ENCODE peak calls at places on chromosomes 3 and 15, in nine cellular contexts. V is endodermal cell; P is activated naive CD8-positive, alpha-beta T cell treated with anti-CD3 and anti-CD28 coated beads, Interleukin-2, amount 10 ng/mL, durations not matched to agents 7 days and 5 days; J is breast epithelium; D is naive thymus-derived CD8-positive, alpha-beta T cell; E is nephron progenitor cell; U is GM10248; W is activated naive CD4-positive, alpha-beta T cell treated with anti-CD3 and anti-CD28 coated beads, Interleukin-2, amount 10 ng/mL, durations not matched to agents 7 days and 5 days; O is endothelial cell of umbilical vein. Q is an unnamed sample.

GRCh38 chr3:151328298-151329036 is 882 bp downstream of the P2RY13 start:
- DNase-seq in V (no peak), P (peak), J (no peak), D (no peak), E (no peak), U (no peak), W (peak), O (no peak), Q (no peak)

GRCh38 chr3:44120721-44121582 is 120.7 kb upstream of the TOPAZ1 start:
- DNase-seq in V (peak), P (no peak), J (no peak), D (no peak), E (no peak), U (no peak), W (no peak), O (no peak), Q (no peak)

GRCh38 chr15:62474021-62474770 is 309.1 kb upstream of the C2CD4B start:
- DNase-seq in V (no peak), P (no peak), J (no peak), D (no peak), E (no peak), U (no peak), W (no peak), O (no peak), Q (no peak)

GRCh38 chr3:111650378-111651275 is 55.5 kb upstream of the ZBED2 start:
- DNase-seq in V (no peak), P (no peak), J (no peak), D (no peak), E (no peak), U (no peak), W (no peak), O (no peak), Q (no peak)

GRCh38 chr3:57856675-57857074 is 100.6 kb downstream of the SLMAP start:
- DNase-seq in V (no peak), P (no peak), J (no peak), D (no peak), E (no peak), U (no peak), W (no peak), O (peak), Q (no peak)

GRCh38 chr3:146218880-146219866 is 31.7 kb downstream of the PLSCR4 start:
- DNase-seq in V (no peak), P (no peak), J (no peak), D (peak), E (peak), U (peak), W (peak), O (peak), Q (peak)

GRCh38 chr3:113668015-113668414 is 28.4 kb downstream of the USF3 start:
- DNase-seq in V (no peak), P (no peak), J (no peak), D (no peak), E (peak), U (no peak), W (no peak), O (no peak), Q (no peak)

GRCh38 chr3:197298858-197299854 is 744 bp upstream of the DLG1 start:
- DNase-seq in V (peak), P (peak), J (peak), D (no peak), E (peak), U (peak), W (peak), O (peak), Q (peak)

GRCh38 chr3:60774617-60775016 is 476.6 kb downstream of the FHIT start:
- DNase-seq in V (no peak), P (no peak), J (no peak), D (no peak), E (no peak), U (no peak), W (no peak), O (no peak), Q (no peak)

GRCh38 chr15:90716317-90716975 is 700 bp upstream of the BLM start:
- DNase-seq in V (no peak), P (no peak), J (no peak), D (no peak), E (no peak), U (no peak), W (no peak), O (peak), Q (no peak)

GRCh38 chr15:31312220-31312619 is 14.4 kb upstream of the KLF13 start:
- DNase-seq in V (peak), P (no peak), J (peak), D (no peak), E (no peak), U (no peak), W (no peak), O (no peak), Q (no peak)

GRCh38 chr3:74489393-74489792 is 125.1 kb downstream of the CNTN3 start:
- DNase-seq in V (no peak), P (no peak), J (no peak), D (no peak), E (no peak), U (no peak), W (no peak), O (no peak), Q (no peak)

GRCh38 chr15:92839696-92840095 is 60.4 kb upstream of the CHD2 start:
- DNase-seq in V (no peak), P (no peak), J (no peak), D (no peak), E (no peak), U (peak), W (peak), O (no peak), Q (no peak)

GRCh38 chr3:170815340-170815739 is 54.7 kb downstream of the RPL22L1 start:
- DNase-seq in V (peak), P (no peak), J (peak), D (no peak), E (peak), U (no peak), W (no peak), O (no peak), Q (peak)

GRCh38 chr3:11807651-11808050 is 39.0 kb downstream of the TAMM41 start:
- DNase-seq in V (no peak), P (no peak), J (no peak), D (no peak), E (no peak), U (no peak), W (no peak), O (no peak), Q (no peak)

GRCh38 chr3:76369170-76369569 is 583.8 kb upstream of the ZNF717 start:
- DNase-seq in V (no peak), P (no peak), J (no peak), D (no peak), E (no peak), U (no peak), W (no peak), O (no peak), Q (no peak)

GRCh38 chr3:61894988-61895935 is 333.9 kb downstream of the PTPRG start:
- DNase-seq in V (no peak), P (peak), J (no peak), D (peak), E (no peak), U (peak), W (peak), O (peak), Q (peak)

GRCh38 chr3:139601191-139601961 is 61.8 kb upstream of the RBP1 start:
- DNase-seq in V (no peak), P (no peak), J (no peak), D (no peak), E (no peak), U (no peak), W (no peak), O (no peak), Q (no peak)

GRCh38 chr3:190044142-190044541 is 76.6 kb downstream of the P3H2 start:
- DNase-seq in V (no peak), P (no peak), J (no peak), D (no peak), E (no peak), U (no peak), W (no peak), O (no peak), Q (no peak)

GRCh38 chr15:100966997-100967396 is 47.8 kb downstream of the LRRK1 start:
- DNase-seq in V (no peak), P (no peak), J (no peak), D (no peak), E (no peak), U (peak), W (no peak), O (no peak), Q (no peak)

GRCh38 chr15:40909662-40910625 is 15.7 kb downstream of the VPS18 start:
- DNase-seq in V (no peak), P (no peak), J (no peak), D (no peak), E (no peak), U (no peak), W (no peak), O (no peak), Q (no peak)

GRCh38 chr3:129161860-129162271 is 1.0 kb upstream of the ISY1 start:
- DNase-seq in V (peak), P (peak), J (no peak), D (peak), E (peak), U (no peak), W (peak), O (no peak), Q (peak)

GRCh38 chr15:38540516-38540915 is 24.1 kb downstream of the RASGRP1 start:
- DNase-seq in V (no peak), P (no peak), J (no peak), D (no peak), E (no peak), U (no peak), W (no peak), O (no peak), Q (no peak)

GRCh38 chr3:115580566-115580965 is 42.7 kb upstream of the GAP43 start:
- DNase-seq in V (no peak), P (no peak), J (no peak), D (no peak), E (no peak), U (no peak), W (no peak), O (no peak), Q (no peak)

GRCh38 chr3:87025636-87026035 is 34.7 kb upstream of the VGLL3 start:
- DNase-seq in V (no peak), P (no peak), J (no peak), D (no peak), E (no peak), U (no peak), W (no peak), O (no peak), Q (no peak)

GRCh38 chr15:97745481-97746071 is 214.9 kb upstream of the ARRDC4 start:
- DNase-seq in V (peak), P (no peak), J (no peak), D (no peak), E (peak), U (peak), W (peak), O (peak), Q (peak)

GRCh38 chr15:45262906-45263456 is 10.9 kb downstream of the SLC28A2 start:
- DNase-seq in V (no peak), P (no peak), J (no peak), D (no peak), E (no peak), U (no peak), W (no peak), O (no peak), Q (no peak)

GRCh38 chr3:128242818-128243601 is 89.7 kb downstream of the EEFSEC start:
- DNase-seq in V (no peak), P (peak), J (no peak), D (no peak), E (no peak), U (no peak), W (peak), O (peak), Q (no peak)